ENCODE peak calls at places on chromosomes 1 and 21, in nine cellular contexts. O is K562, T is Panc1, Z is H1, E is GM12891, H is endothelial cell of umbilical vein, X is suprapubic skin, A is upper lobe of left lung, R is vagina. V is an unnamed sample.

GRCh38 chr1:47371016-47371517 is 37.5 kb downstream of the CMPK1 start:
- DNase-seq in O (no peak), T (no peak), Z (no peak), E (no peak), H (no peak), X (no peak), A (no peak), R (no peak), V (no peak)

GRCh38 chr21:46096997-46097825 is 701 bp upstream of the COL6A2 start:
- DNase-seq in O (no peak), T (no peak), Z (peak), E (no peak), H (no peak), X (peak), A (peak), R (peak), V (no peak)

GRCh38 chr1:27658951-27659496 is 13.0 kb downstream of the IFI6 start:
- DNase-seq in O (no peak), T (no peak), Z (peak), E (no peak), H (no peak), X (no peak), A (no peak), R (no peak), V (no peak)

GRCh38 chr1:110165761-110166231 is 15.5 kb downstream of the SLC6A17 start:
- DNase-seq in O (no peak), T (no peak), Z (no peak), E (no peak), H (no peak), X (no peak), A (no peak), R (no peak), V (no peak)

GRCh38 chr1:4119516-4120220 is 219.6 kb upstream of the C1orf174 start:
- DNase-seq in O (no peak), T (no peak), Z (no peak), E (no peak), H (no peak), X (peak), A (no peak), R (no peak), V (no peak)

GRCh38 chr21:45538381-45539045 is 3.7 kb downstream of the SLC19A1 start:
- DNase-seq in O (no peak), T (no peak), Z (peak), E (no peak), H (no peak), X (peak), A (peak), R (no peak), V (no peak)

GRCh38 chr1:230255116-230255515 is 171.0 kb downstream of the PGBD5 start:
- DNase-seq in O (no peak), T (no peak), Z (no peak), E (no peak), H (no peak), X (no peak), A (no peak), R (no peak), V (no peak)

GRCh38 chr1:67764674-67765073 is 68.6 kb downstream of the GNG12 start:
- DNase-seq in O (no peak), T (no peak), Z (no peak), E (no peak), H (no peak), X (no peak), A (no peak), R (no peak), V (no peak)

GRCh38 chr1:16260814-16261213 is 23.8 kb upstream of the CPLANE2 start:
- DNase-seq in O (no peak), T (no peak), Z (no peak), E (no peak), H (no peak), X (no peak), A (no peak), R (no peak), V (no peak)

GRCh38 chr1:240611619-240612490 is at the start of gene GREM2:
- DNase-seq in O (no peak), T (no peak), Z (peak), E (peak), H (peak), X (peak), A (peak), R (no peak), V (no peak)

DNA sequence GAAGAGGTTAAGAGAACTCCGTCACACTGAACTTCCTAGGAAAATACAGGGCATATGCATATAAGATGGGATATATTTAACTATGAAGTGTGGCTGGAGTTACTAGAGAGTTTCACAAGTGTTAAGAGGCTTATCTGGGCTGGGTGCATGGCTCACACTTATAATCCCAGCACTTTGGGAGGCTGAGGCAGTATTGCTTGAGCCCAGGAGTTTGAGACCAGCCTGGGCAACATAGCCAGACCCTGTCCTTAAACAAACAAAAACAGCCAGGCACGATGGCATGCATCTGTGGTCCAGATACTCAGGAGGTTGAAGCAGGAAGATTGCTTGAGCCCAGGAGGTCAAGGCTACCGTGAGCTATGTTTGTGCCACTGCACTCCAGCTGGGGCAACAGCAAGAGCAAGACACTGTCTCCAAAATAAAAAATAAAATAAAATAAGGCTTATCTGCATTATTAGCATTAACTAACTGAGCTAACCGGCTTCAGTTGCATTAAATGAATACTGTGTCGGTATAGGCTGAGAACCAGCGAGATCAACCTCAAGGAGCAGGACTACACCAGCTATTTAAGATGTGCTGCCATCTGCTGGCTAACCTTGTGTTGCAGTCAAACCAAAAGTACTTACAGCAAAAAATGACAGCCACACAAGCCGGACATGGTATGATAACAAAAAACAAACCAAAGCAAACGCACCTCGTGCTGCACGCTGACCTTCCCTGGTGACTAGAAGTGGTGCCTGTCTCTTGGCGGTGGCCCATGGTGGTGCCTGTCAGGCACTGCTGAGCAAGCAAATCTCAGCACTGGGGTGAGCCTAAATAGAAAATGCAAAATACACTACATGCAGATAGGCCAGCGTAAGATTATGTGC is 19.7 kb upstream of the RBBP5 start:
- DNase-seq in O (peak), T (peak), Z (peak), E (peak), H (peak), X (peak), A (no peak), R (no peak), V (no peak)
- TF ChIP-seq POLR2AphosphoS5 in O (no peak), T (no peak), Z (no peak), E (no peak), H (no peak), X (no peak), A (no peak), R (no peak), V (no peak)

GRCh38 chr1:176049582-176049981 is 157.5 kb downstream of the COP1 start:
- DNase-seq in O (no peak), T (no peak), Z (no peak), E (no peak), H (no peak), X (no peak), A (no peak), R (no peak), V (no peak)
- TF ChIP-seq POLR2AphosphoS5 in O (no peak), T (no peak), Z (no peak), E (no peak), H (no peak), X (no peak), A (no peak), R (no peak), V (no peak)

GRCh38 chr1:161215079-161215478 is at the start of gene FCER1G:
- DNase-seq in O (no peak), T (no peak), Z (no peak), E (no peak), H (no peak), X (no peak), A (no peak), R (no peak), V (no peak)
- TF ChIP-seq POLR2AphosphoS5 in O (no peak), T (peak), Z (no peak), E (no peak), H (no peak), X (no peak), A (peak), R (no peak), V (no peak)

GRCh38 chr1:11283148-11283547 is 10.2 kb downstream of the UBIAD1 start:
- DNase-seq in O (no peak), T (no peak), Z (no peak), E (no peak), H (no peak), X (no peak), A (no peak), R (no peak), V (no peak)

GRCh38 chr1:11279630-11280029 is 6.6 kb downstream of the UBIAD1 start:
- DNase-seq in O (no peak), T (no peak), Z (no peak), E (no peak), H (no peak), X (no peak), A (no peak), R (no peak), V (no peak)

GRCh38 chr1:11280719-11281376 is 7.8 kb downstream of the UBIAD1 start:
- DNase-seq in O (no peak), T (no peak), Z (no peak), E (no peak), H (no peak), X (no peak), A (no peak), R (no peak), V (no peak)

GRCh38 chr1:11279152-11279551 is 6.2 kb downstream of the UBIAD1 start:
- DNase-seq in O (no peak), T (no peak), Z (no peak), E (no peak), H (no peak), X (no peak), A (no peak), R (no peak), V (no peak)

DNA sequence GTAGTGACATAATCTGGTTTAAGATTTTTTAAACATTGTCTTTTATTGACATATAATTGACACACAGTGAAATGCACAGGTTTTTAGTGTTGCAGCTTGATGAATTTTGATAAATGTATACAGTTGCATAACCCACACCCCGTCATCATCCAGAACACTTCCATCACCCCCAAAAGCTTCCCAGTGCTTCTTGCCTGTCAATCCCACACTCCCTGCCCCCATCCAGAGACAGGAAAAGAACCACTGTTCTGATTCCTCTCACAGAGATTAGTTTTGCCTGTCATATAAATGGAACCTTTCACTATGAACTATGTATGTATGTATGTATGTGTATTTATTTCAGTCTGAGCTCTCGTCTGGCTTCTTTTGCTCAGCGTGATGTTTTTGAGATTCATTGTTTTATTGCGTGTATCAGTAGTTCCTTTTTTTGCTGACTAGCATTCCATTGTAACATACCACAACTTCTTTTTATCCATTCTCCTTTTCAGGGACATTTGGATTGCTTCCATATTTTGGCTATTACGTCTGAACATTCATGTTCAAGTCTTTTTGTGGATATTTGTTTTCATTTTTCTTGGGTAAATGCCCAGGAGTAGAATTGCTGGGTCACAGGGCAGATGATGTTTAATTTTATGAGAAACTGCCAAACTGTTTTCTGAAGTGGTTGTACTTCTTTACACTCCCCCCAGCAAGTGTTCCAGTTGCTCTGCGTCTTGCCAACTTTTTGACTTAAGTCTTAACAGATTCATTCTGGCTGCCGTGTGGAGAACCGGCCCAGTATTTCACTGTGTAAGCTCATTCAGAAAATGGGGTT is 8.7 kb downstream of the UBIAD1 start:
- DNase-seq in O (no peak), T (no peak), Z (no peak), E (no peak), H (peak), X (no peak), A (no peak), R (no peak), V (no peak)
- TF ChIP-seq POLR2AphosphoS5 in O (no peak), T (no peak), Z (no peak), E (no peak), H (no peak), X (no peak), A (no peak), R (no peak), V (no peak)

DNA sequence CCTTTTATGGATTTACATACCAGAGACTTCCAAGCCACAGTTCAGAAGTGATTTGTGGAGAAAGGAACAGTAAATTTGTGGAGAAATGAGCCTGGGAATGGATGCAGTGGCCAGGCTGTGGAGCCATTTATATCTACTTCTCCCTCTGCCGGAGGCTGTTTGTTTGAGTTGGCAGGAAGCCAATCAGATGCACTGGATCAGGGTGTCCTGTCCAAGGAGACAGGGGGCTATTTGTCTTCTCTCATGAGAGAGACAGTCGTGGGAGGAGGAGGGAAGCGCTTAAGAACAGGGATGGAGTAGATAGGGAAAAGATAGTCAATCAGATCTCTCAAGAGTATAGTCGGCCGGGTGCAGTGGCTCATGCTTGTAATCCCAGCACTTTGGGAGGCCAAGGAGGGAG is 2.8 kb upstream of the HAPLN2 start:
- DNase-seq in O (peak), T (no peak), Z (no peak), E (no peak), H (peak), X (no peak), A (no peak), R (no peak), V (no peak)
- TF ChIP-seq POLR2AphosphoS5 in O (peak), T (no peak), Z (no peak), E (no peak), H (no peak), X (no peak), A (peak), R (peak), V (no peak)